ENCODE peak calls at places on chromosomes 12 and 14, in ten cellular contexts. One of them, this sample, is unnamed.

GRCh38 chr14:69005432-69006148 is 26.5 kb upstream of the ACTN1 start:
- DNase-seq in upper lobe of left lung: peak; percentile 45
- DNase-seq in H1: no peak
- DNase-seq in suprapubic skin: no peak
- DNase-seq in stomach: peak; percentile 55
- DNase-seq in HCT116: peak; percentile 47
- DNase-seq in HepG2: peak; percentile 57
- DNase-seq in GM12878: no peak
- DNase-seq in prostate gland: no peak
- DNase-seq in transverse colon: peak; percentile 51
- DNase-seq in this sample: no peak

GRCh38 chr12:12823308-12823707 is 10.2 kb downstream of the DDX47 start:
- DNase-seq in upper lobe of left lung: no peak
- DNase-seq in H1: no peak
- DNase-seq in suprapubic skin: no peak
- DNase-seq in stomach: no peak
- DNase-seq in HCT116: no peak
- DNase-seq in HepG2: no peak
- DNase-seq in GM12878: no peak
- DNase-seq in prostate gland: no peak
- DNase-seq in transverse colon: no peak
- DNase-seq in this sample: no peak

GRCh38 chr14:22887260-22887989 is 4.4 kb downstream of the REM2 start:
- DNase-seq in upper lobe of left lung: peak; percentile 82
- DNase-seq in H1: no peak
- DNase-seq in suprapubic skin: no peak
- DNase-seq in stomach: peak; percentile 78
- DNase-seq in HCT116: peak; percentile 92
- DNase-seq in HepG2: no peak
- DNase-seq in GM12878: peak; percentile 80
- DNase-seq in prostate gland: peak; percentile 82
- DNase-seq in transverse colon: peak; percentile 78
- DNase-seq in this sample: no peak

GRCh38 chr12:5376591-5377207 is 55.2 kb upstream of the NTF3 start:
- DNase-seq in upper lobe of left lung: no peak
- DNase-seq in H1: no peak
- DNase-seq in suprapubic skin: no peak
- DNase-seq in stomach: peak; percentile 57
- DNase-seq in HCT116: no peak
- DNase-seq in HepG2: no peak
- DNase-seq in GM12878: no peak
- DNase-seq in prostate gland: peak; percentile 76
- DNase-seq in transverse colon: peak; percentile 33
- DNase-seq in this sample: no peak

GRCh38 chr12:2902287-2902880 is 11.7 kb downstream of the TULP3 start:
- DNase-seq in upper lobe of left lung: peak; percentile 25
- DNase-seq in H1: no peak
- DNase-seq in suprapubic skin: no peak
- DNase-seq in stomach: peak; percentile 49
- DNase-seq in HCT116: no peak
- DNase-seq in HepG2: no peak
- DNase-seq in GM12878: no peak
- DNase-seq in prostate gland: peak; percentile 40
- DNase-seq in transverse colon: peak; percentile 10
- DNase-seq in this sample: no peak

GRCh38 chr12:93713800-93714199 is 36.6 kb downstream of the CRADD start:
- DNase-seq in upper lobe of left lung: no peak
- DNase-seq in H1: no peak
- DNase-seq in suprapubic skin: no peak
- DNase-seq in stomach: no peak
- DNase-seq in HCT116: no peak
- DNase-seq in HepG2: no peak
- DNase-seq in GM12878: no peak
- DNase-seq in prostate gland: no peak
- DNase-seq in transverse colon: no peak
- DNase-seq in this sample: no peak

GRCh38 chr14:29217813-29218450 is 451.3 kb downstream of the FOXG1 start:
- DNase-seq in upper lobe of left lung: no peak
- DNase-seq in H1: no peak
- DNase-seq in suprapubic skin: no peak
- DNase-seq in stomach: no peak
- DNase-seq in HCT116: no peak
- DNase-seq in HepG2: peak; percentile 12
- DNase-seq in GM12878: no peak
- DNase-seq in prostate gland: no peak
- DNase-seq in transverse colon: no peak
- DNase-seq in this sample: no peak

GRCh38 chr12:12813120-12814101 is at the start of gene DDX47:
- DNase-seq in upper lobe of left lung: peak; percentile 97
- DNase-seq in H1: peak; percentile 100
- DNase-seq in suprapubic skin: peak; percentile 98
- DNase-seq in stomach: peak; percentile 98
- DNase-seq in HCT116: peak; percentile 82
- DNase-seq in HepG2: peak; percentile 85
- DNase-seq in GM12878: peak; percentile 76
- DNase-seq in prostate gland: peak; percentile 94
- DNase-seq in transverse colon: peak; percentile 98
- DNase-seq in this sample: peak; percentile 99

GRCh38 chr12:124863409-124864325 is at the start of gene SCARB1:
- DNase-seq in upper lobe of left lung: peak; percentile 83
- DNase-seq in H1: peak; percentile 88
- DNase-seq in suprapubic skin: peak; percentile 89
- DNase-seq in stomach: peak; percentile 86
- DNase-seq in HCT116: peak; percentile 36
- DNase-seq in HepG2: peak; percentile 66
- DNase-seq in GM12878: peak; percentile 26
- DNase-seq in prostate gland: peak; percentile 76
- DNase-seq in transverse colon: peak; percentile 90
- DNase-seq in this sample: peak; percentile 95

GRCh38 chr14:74572829-74573360 is 39.1 kb downstream of the LTBP2 start:
- DNase-seq in upper lobe of left lung: no peak
- DNase-seq in H1: no peak
- DNase-seq in suprapubic skin: no peak
- DNase-seq in stomach: no peak
- DNase-seq in HCT116: no peak
- DNase-seq in HepG2: no peak
- DNase-seq in GM12878: no peak
- DNase-seq in prostate gland: peak; percentile 41
- DNase-seq in transverse colon: no peak
- DNase-seq in this sample: no peak

GRCh38 chr14:74574706-74575105 is 37.3 kb downstream of the LTBP2 start:
- DNase-seq in upper lobe of left lung: no peak
- DNase-seq in H1: no peak
- DNase-seq in suprapubic skin: no peak
- DNase-seq in stomach: no peak
- DNase-seq in HCT116: no peak
- DNase-seq in HepG2: no peak
- DNase-seq in GM12878: no peak
- DNase-seq in prostate gland: no peak
- DNase-seq in transverse colon: no peak
- DNase-seq in this sample: peak; percentile 62

GRCh38 chr14:74574092-74574438 is 38.0 kb downstream of the LTBP2 start:
- DNase-seq in upper lobe of left lung: no peak
- DNase-seq in H1: no peak
- DNase-seq in suprapubic skin: no peak
- DNase-seq in stomach: no peak
- DNase-seq in HCT116: no peak
- DNase-seq in HepG2: no peak
- DNase-seq in GM12878: no peak
- DNase-seq in prostate gland: no peak
- DNase-seq in transverse colon: no peak
- DNase-seq in this sample: peak; percentile 15

GRCh38 chr14:74571901-74572828 is 39.9 kb downstream of the LTBP2 start:
- DNase-seq in upper lobe of left lung: no peak
- DNase-seq in H1: no peak
- DNase-seq in suprapubic skin: no peak
- DNase-seq in stomach: no peak
- DNase-seq in HCT116: peak; percentile 78
- DNase-seq in HepG2: peak; percentile 38
- DNase-seq in GM12878: no peak
- DNase-seq in prostate gland: no peak
- DNase-seq in transverse colon: peak; percentile 21
- DNase-seq in this sample: peak; percentile 25

GRCh38 chr14:74573421-74574091 is 38.5 kb downstream of the LTBP2 start:
- DNase-seq in upper lobe of left lung: peak; percentile 55
- DNase-seq in H1: no peak
- DNase-seq in suprapubic skin: no peak
- DNase-seq in stomach: no peak
- DNase-seq in HCT116: no peak
- DNase-seq in HepG2: no peak
- DNase-seq in GM12878: no peak
- DNase-seq in prostate gland: no peak
- DNase-seq in transverse colon: no peak
- DNase-seq in this sample: peak; percentile 57
- TF ChIP-seq CTCF in upper lobe of left lung: no peak
- TF ChIP-seq CTCF in H1: peak; percentile 65
- TF ChIP-seq CTCF in suprapubic skin: no peak
- TF ChIP-seq CTCF in stomach: no peak
- TF ChIP-seq CTCF in HCT116: peak; percentile 68
- TF ChIP-seq CTCF in HepG2: no peak
- TF ChIP-seq CTCF in GM12878: peak; percentile 13
- TF ChIP-seq CTCF in prostate gland: no peak
- TF ChIP-seq CTCF in transverse colon: no peak
- TF ChIP-seq CTCF in this sample: no peak

GRCh38 chr12:45611495-45611894 is 118.0 kb upstream of the ARID2 start:
- DNase-seq in upper lobe of left lung: no peak
- DNase-seq in H1: no peak
- DNase-seq in suprapubic skin: no peak
- DNase-seq in stomach: no peak
- DNase-seq in HCT116: no peak
- DNase-seq in HepG2: no peak
- DNase-seq in GM12878: no peak
- DNase-seq in prostate gland: no peak
- DNase-seq in transverse colon: no peak
- DNase-seq in this sample: no peak

GRCh38 chr12:45612044-45612794 is 117.3 kb upstream of the ARID2 start:
- DNase-seq in upper lobe of left lung: no peak
- DNase-seq in H1: no peak
- DNase-seq in suprapubic skin: no peak
- DNase-seq in stomach: no peak
- DNase-seq in HCT116: no peak
- DNase-seq in HepG2: no peak
- DNase-seq in GM12878: no peak
- DNase-seq in prostate gland: no peak
- DNase-seq in transverse colon: no peak
- DNase-seq in this sample: no peak

GRCh38 chr12:45613306-45613705 is 116.2 kb upstream of the ARID2 start:
- DNase-seq in upper lobe of left lung: no peak
- DNase-seq in H1: no peak
- DNase-seq in suprapubic skin: no peak
- DNase-seq in stomach: no peak
- DNase-seq in HCT116: no peak
- DNase-seq in HepG2: no peak
- DNase-seq in GM12878: no peak
- DNase-seq in prostate gland: no peak
- DNase-seq in transverse colon: no peak
- DNase-seq in this sample: no peak

GRCh38 chr12:45613855-45614254 is 115.7 kb upstream of the ARID2 start:
- DNase-seq in upper lobe of left lung: no peak
- DNase-seq in H1: no peak
- DNase-seq in suprapubic skin: no peak
- DNase-seq in stomach: no peak
- DNase-seq in HCT116: no peak
- DNase-seq in HepG2: no peak
- DNase-seq in GM12878: no peak
- DNase-seq in prostate gland: no peak
- DNase-seq in transverse colon: no peak
- DNase-seq in this sample: no peak

GRCh38 chr12:45615268-45615667 is 114.2 kb upstream of the ARID2 start:
- DNase-seq in upper lobe of left lung: no peak
- DNase-seq in H1: no peak
- DNase-seq in suprapubic skin: no peak
- DNase-seq in stomach: no peak
- DNase-seq in HCT116: no peak
- DNase-seq in HepG2: no peak
- DNase-seq in GM12878: no peak
- DNase-seq in prostate gland: no peak
- DNase-seq in transverse colon: no peak
- DNase-seq in this sample: no peak
- TF ChIP-seq POLR2AphosphoS5 in upper lobe of left lung: no peak
- TF ChIP-seq POLR2AphosphoS5 in H1: no peak
- TF ChIP-seq POLR2AphosphoS5 in suprapubic skin: no peak
- TF ChIP-seq POLR2AphosphoS5 in stomach: no peak
- TF ChIP-seq POLR2AphosphoS5 in HCT116: no peak
- TF ChIP-seq POLR2AphosphoS5 in HepG2: no peak
- TF ChIP-seq POLR2AphosphoS5 in GM12878: no peak
- TF ChIP-seq POLR2AphosphoS5 in prostate gland: no peak
- TF ChIP-seq POLR2AphosphoS5 in transverse colon: no peak
- TF ChIP-seq POLR2AphosphoS5 in this sample: no peak

GRCh38 chr12:29546000-29546399 is 48.5 kb upstream of the OVCH1 start:
- DNase-seq in upper lobe of left lung: no peak
- DNase-seq in H1: no peak
- DNase-seq in suprapubic skin: no peak
- DNase-seq in stomach: no peak
- DNase-seq in HCT116: no peak
- DNase-seq in HepG2: no peak
- DNase-seq in GM12878: no peak
- DNase-seq in prostate gland: no peak
- DNase-seq in transverse colon: no peak
- DNase-seq in this sample: no peak
- TF ChIP-seq POLR2A in upper lobe of left lung: no peak
- TF ChIP-seq POLR2A in H1: no peak
- TF ChIP-seq POLR2A in suprapubic skin: no peak
- TF ChIP-seq POLR2A in stomach: no peak
- TF ChIP-seq POLR2A in HCT116: no peak
- TF ChIP-seq POLR2A in HepG2: no peak
- TF ChIP-seq POLR2A in GM12878: no peak
- TF ChIP-seq POLR2A in prostate gland: no peak
- TF ChIP-seq POLR2A in transverse colon: no peak
- TF ChIP-seq POLR2A in this sample: no peak

DNA sequence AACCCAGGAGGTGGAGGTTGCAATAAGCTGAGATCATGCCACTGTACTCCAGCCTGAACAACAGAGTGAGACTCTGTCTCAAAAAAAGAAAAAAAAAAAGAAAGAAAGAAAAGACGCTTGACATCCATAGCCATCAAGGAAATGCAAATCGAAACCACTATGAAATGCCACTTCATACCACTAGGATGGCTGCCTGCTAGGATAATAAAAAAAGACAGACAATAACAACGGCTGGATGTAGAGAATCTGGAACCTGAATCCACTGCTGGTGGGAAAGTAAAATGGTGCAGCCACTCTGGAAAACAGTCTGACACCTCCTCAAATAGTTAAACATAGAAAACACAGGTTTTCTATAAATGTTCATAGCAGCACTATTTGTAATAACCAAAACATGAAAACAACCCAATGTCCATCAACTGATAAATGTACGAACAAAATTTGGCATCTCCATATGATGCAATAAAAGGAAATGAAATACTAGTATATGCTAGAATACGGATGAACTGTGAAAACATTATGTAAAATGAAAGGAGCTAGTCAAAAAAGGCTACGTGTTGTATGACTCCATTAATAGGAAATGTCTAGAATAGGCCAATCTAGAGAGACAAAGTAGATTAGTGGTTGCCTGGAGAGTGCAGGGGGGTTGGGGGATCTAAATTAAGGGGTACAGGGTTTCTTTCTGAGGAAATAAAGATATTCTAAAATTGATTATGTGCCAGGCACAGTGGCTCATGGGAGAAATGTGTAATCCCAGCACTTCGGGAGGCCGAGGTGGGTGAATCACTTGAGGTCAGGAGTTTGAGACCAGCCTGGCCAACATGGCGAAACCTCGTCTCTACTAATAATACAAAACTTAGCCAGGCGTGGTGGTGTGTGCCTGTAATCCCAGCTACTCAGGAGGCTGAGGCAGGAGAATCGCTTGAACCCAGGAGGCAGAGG is 9.7 kb downstream of the WSB2 start:
- DNase-seq in upper lobe of left lung: no peak
- DNase-seq in H1: no peak
- DNase-seq in suprapubic skin: no peak
- DNase-seq in stomach: no peak
- DNase-seq in HCT116: no peak
- DNase-seq in HepG2: no peak
- DNase-seq in GM12878: no peak
- DNase-seq in prostate gland: no peak
- DNase-seq in transverse colon: no peak
- DNase-seq in this sample: no peak
- TF ChIP-seq CTCF in upper lobe of left lung: no peak
- TF ChIP-seq CTCF in H1: no peak
- TF ChIP-seq CTCF in suprapubic skin: no peak
- TF ChIP-seq CTCF in stomach: no peak
- TF ChIP-seq CTCF in HCT116: peak; percentile 10
- TF ChIP-seq CTCF in HepG2: no peak
- TF ChIP-seq CTCF in GM12878: no peak
- TF ChIP-seq CTCF in prostate gland: no peak
- TF ChIP-seq CTCF in transverse colon: no peak
- TF ChIP-seq CTCF in this sample: no peak

This sample was measured in spleen.